ENCODE peak calls at places on chromosome 14, in five cellular contexts. One of them, this sample, is unnamed.

GRCh38 chr14:103087343-103087835 is 3.4 kb downstream of the LBHD2 start:
- DNase-seq in activated CD4-positive, alpha-beta T cell treated with anti-CD3 and anti-CD28 coated beads, Interleukin-2, amount 50 U/mL, for 1 hour: no peak
- DNase-seq in sciatic nerve: no peak
- DNase-seq in GM13976: no peak
- DNase-seq in NCI-H1436 treated with DMSO at 0.1 percent for 48 hours: no peak
- DNase-seq in this sample: no peak

GRCh38 chr14:99415496-99416281 is 65.0 kb downstream of the SETD3 start:
- DNase-seq in activated CD4-positive, alpha-beta T cell treated with anti-CD3 and anti-CD28 coated beads, Interleukin-2, amount 50 U/mL, for 1 hour: peak
- DNase-seq in sciatic nerve: no peak
- DNase-seq in GM13976: peak
- DNase-seq in NCI-H1436 treated with DMSO at 0.1 percent for 48 hours: peak
- DNase-seq in this sample: no peak

GRCh38 chr14:53032838-53033390 is 82.1 kb upstream of the FERMT2 start:
- DNase-seq in activated CD4-positive, alpha-beta T cell treated with anti-CD3 and anti-CD28 coated beads, Interleukin-2, amount 50 U/mL, for 1 hour: no peak
- DNase-seq in sciatic nerve: no peak
- DNase-seq in GM13976: no peak
- DNase-seq in NCI-H1436 treated with DMSO at 0.1 percent for 48 hours: no peak
- DNase-seq in this sample: no peak

GRCh38 chr14:30034049-30034635 is 106.5 kb upstream of the PRKD1 start:
- DNase-seq in activated CD4-positive, alpha-beta T cell treated with anti-CD3 and anti-CD28 coated beads, Interleukin-2, amount 50 U/mL, for 1 hour: no peak
- DNase-seq in sciatic nerve: no peak
- DNase-seq in GM13976: no peak
- DNase-seq in NCI-H1436 treated with DMSO at 0.1 percent for 48 hours: peak
- DNase-seq in this sample: no peak

GRCh38 chr14:101681795-101682194 is 79.7 kb upstream of the PPP2R5C start:
- DNase-seq in activated CD4-positive, alpha-beta T cell treated with anti-CD3 and anti-CD28 coated beads, Interleukin-2, amount 50 U/mL, for 1 hour: no peak
- DNase-seq in sciatic nerve: no peak
- DNase-seq in GM13976: no peak
- DNase-seq in NCI-H1436 treated with DMSO at 0.1 percent for 48 hours: no peak
- DNase-seq in this sample: no peak

GRCh38 chr14:94770251-94770749 is 387 bp upstream of the GSC start:
- DNase-seq in activated CD4-positive, alpha-beta T cell treated with anti-CD3 and anti-CD28 coated beads, Interleukin-2, amount 50 U/mL, for 1 hour: no peak
- DNase-seq in sciatic nerve: peak
- DNase-seq in GM13976: no peak
- DNase-seq in NCI-H1436 treated with DMSO at 0.1 percent for 48 hours: no peak
- DNase-seq in this sample: no peak

GRCh38 chr14:33052899-33053400 is 114.3 kb downstream of the NPAS3 start:
- DNase-seq in activated CD4-positive, alpha-beta T cell treated with anti-CD3 and anti-CD28 coated beads, Interleukin-2, amount 50 U/mL, for 1 hour: no peak
- DNase-seq in sciatic nerve: no peak
- DNase-seq in GM13976: no peak
- DNase-seq in NCI-H1436 treated with DMSO at 0.1 percent for 48 hours: peak
- DNase-seq in this sample: no peak

GRCh38 chr14:65336191-65336591 is 76.3 kb upstream of the FUT8 start:
- DNase-seq in activated CD4-positive, alpha-beta T cell treated with anti-CD3 and anti-CD28 coated beads, Interleukin-2, amount 50 U/mL, for 1 hour: no peak
- DNase-seq in sciatic nerve: no peak
- DNase-seq in GM13976: no peak
- DNase-seq in NCI-H1436 treated with DMSO at 0.1 percent for 48 hours: no peak
- DNase-seq in this sample: no peak

GRCh38 chr14:99873653-99874052 is 80.4 kb downstream of the EML1 start:
- DNase-seq in activated CD4-positive, alpha-beta T cell treated with anti-CD3 and anti-CD28 coated beads, Interleukin-2, amount 50 U/mL, for 1 hour: no peak
- DNase-seq in sciatic nerve: no peak
- DNase-seq in GM13976: no peak
- DNase-seq in NCI-H1436 treated with DMSO at 0.1 percent for 48 hours: no peak
- DNase-seq in this sample: no peak

GRCh38 chr14:91875515-91876286 is 8.4 kb upstream of the TC2N start:
- DNase-seq in activated CD4-positive, alpha-beta T cell treated with anti-CD3 and anti-CD28 coated beads, Interleukin-2, amount 50 U/mL, for 1 hour: no peak
- DNase-seq in sciatic nerve: no peak
- DNase-seq in GM13976: no peak
- DNase-seq in NCI-H1436 treated with DMSO at 0.1 percent for 48 hours: no peak
- DNase-seq in this sample: no peak

GRCh38 chr14:78970677-78971076 is 800.5 kb downstream of the NRXN3 start:
- DNase-seq in activated CD4-positive, alpha-beta T cell treated with anti-CD3 and anti-CD28 coated beads, Interleukin-2, amount 50 U/mL, for 1 hour: no peak
- DNase-seq in sciatic nerve: no peak
- DNase-seq in GM13976: no peak
- DNase-seq in NCI-H1436 treated with DMSO at 0.1 percent for 48 hours: peak
- DNase-seq in this sample: no peak

GRCh38 chr14:57847096-57847495 is 18.8 kb downstream of the SLC35F4 start:
- DNase-seq in activated CD4-positive, alpha-beta T cell treated with anti-CD3 and anti-CD28 coated beads, Interleukin-2, amount 50 U/mL, for 1 hour: no peak
- DNase-seq in sciatic nerve: no peak
- DNase-seq in GM13976: no peak
- DNase-seq in NCI-H1436 treated with DMSO at 0.1 percent for 48 hours: no peak
- DNase-seq in this sample: no peak

GRCh38 chr14:92544051-92544730 is 30.6 kb downstream of the RIN3 start:
- DNase-seq in activated CD4-positive, alpha-beta T cell treated with anti-CD3 and anti-CD28 coated beads, Interleukin-2, amount 50 U/mL, for 1 hour: no peak
- DNase-seq in sciatic nerve: no peak
- DNase-seq in GM13976: no peak
- DNase-seq in NCI-H1436 treated with DMSO at 0.1 percent for 48 hours: no peak
- DNase-seq in this sample: no peak

GRCh38 chr14:73290279-73290678 is 53.0 kb downstream of the PAPLN start:
- DNase-seq in activated CD4-positive, alpha-beta T cell treated with anti-CD3 and anti-CD28 coated beads, Interleukin-2, amount 50 U/mL, for 1 hour: no peak
- DNase-seq in sciatic nerve: no peak
- DNase-seq in GM13976: peak
- DNase-seq in NCI-H1436 treated with DMSO at 0.1 percent for 48 hours: no peak
- DNase-seq in this sample: no peak